ENCODE peak calls at places on chromosomes 16 and 17, in six cellular contexts. X is Calu3, G is nephron progenitor cell, D is HFFc6, U is GF-D8, F is fibroblast of the conjunctiva. O is an unnamed sample.

GRCh38 chr16:20904507-20905079 is 4.0 kb downstream of the LYRM1 start:
- DNase-seq in X (peak), G (no peak), D (peak), U (peak), F (no peak), O (no peak)

GRCh38 chr17:43212641-43213490 is 1.2 kb downstream of the TMEM106A start:
- DNase-seq in X (no peak), G (no peak), D (no peak), U (peak), F (no peak), O (no peak)

GRCh38 chr16:28543072-28543471 is 4.3 kb upstream of the NUPR1 start:
- DNase-seq in X (peak), G (no peak), D (no peak), U (peak), F (no peak), O (no peak)

GRCh38 chr16:61412562-61412961 is 623.7 kb downstream of the CDH8 start:
- DNase-seq in X (no peak), G (no peak), D (no peak), U (no peak), F (no peak), O (no peak)

GRCh38 chr17:7650509-7651096 is at the start of gene ATP1B2:
- DNase-seq in X (peak), G (peak), D (no peak), U (no peak), F (no peak), O (peak)

GRCh38 chr17:21129023-21129681 is 2.4 kb downstream of the DHRS7B start:
- DNase-seq in X (peak), G (no peak), D (peak), U (no peak), F (peak), O (no peak)

GRCh38 chr17:29368161-29368560 is 22.0 kb upstream of the TAOK1 start:
- DNase-seq in X (no peak), G (no peak), D (no peak), U (no peak), F (no peak), O (no peak)

GRCh38 chr17:43403846-43404245 is 5.1 kb downstream of the ARL4D start:
- DNase-seq in X (no peak), G (no peak), D (no peak), U (no peak), F (no peak), O (peak)

GRCh38 chr17:43171761-43172487 is 910 bp downstream of the NBR1 start:
- DNase-seq in X (peak), G (no peak), D (peak), U (peak), F (peak), O (peak)